ENCODE peak calls at places on chromosomes 2 and 18, in six cellular contexts. Q is tibial artery; K is left ventricle myocardium inferior; S is CD8-positive, alpha-beta T cell; R is CD4-positive, CD25-positive, alpha-beta regulatory T cell; U is body of pancreas. V is an unnamed sample. For H3K9me3, the result is how much of the 10 kb centered on the place peaks cover.

GRCh38 chr2:10355471-10356458 is 53.1 kb downstream of the HPCAL1 start:
- DNase-seq in U (peak), S (no peak), R (no peak), Q (no peak), K (no peak), V (no peak)

GRCh38 chr18:77857926-77858325 is 608.3 kb downstream of the GALR1 start:
- DNase-seq in U (no peak), S (no peak), K (no peak), R (no peak), Q (no peak), V (no peak)

GRCh38 chr2:216551669-216552068 is 53.0 kb downstream of the RPL37A start:
- DNase-seq in K (no peak), U (no peak), Q (no peak), S (no peak), R (no peak), V (no peak)

GRCh38 chr2:8154270-8154669 is 527.6 kb upstream of the ID2 start:
- DNase-seq in R (no peak), S (no peak), K (no peak), Q (no peak), U (no peak), V (no peak)

GRCh38 chr2:183597841-183598240 is 473.6 kb downstream of the NUP35 start:
- DNase-seq in S (no peak), R (no peak), U (no peak), K (no peak), Q (no peak), V (no peak)

GRCh38 chr2:118221952-118222594 is 133.8 kb downstream of the INSIG2 start:
- DNase-seq in K (no peak), S (no peak), U (peak), R (peak), Q (peak), V (peak)

GRCh38 chr2:39665811-39666488 is at the start of gene TMEM178A:
- DNase-seq in R (no peak), S (no peak), Q (no peak), K (peak), U (peak), V (no peak)

GRCh38 chr2:28639092-28639691 is 112.4 kb upstream of the PPP1CB start:
- DNase-seq in U (no peak), R (no peak), Q (no peak), S (no peak), K (no peak), V (no peak)

GRCh38 chr2:201093573-201093972 is 21.8 kb downstream of the NDUFB3 start:
- DNase-seq in R (no peak), Q (no peak), U (no peak), S (no peak), K (no peak), V (no peak)

GRCh38 chr2:30655660-30656059 is 151.6 kb downstream of the CAPN13 start:
- DNase-seq in R (no peak), U (no peak), K (no peak), S (no peak), Q (no peak), V (no peak)

GRCh38 chr2:213152065-213152794 is 818 bp upstream of the IKZF2 start:
- DNase-seq in U (peak), Q (peak), R (no peak), K (peak), S (no peak), V (no peak)

GRCh38 chr2:11647834-11648600 is 22.0 kb downstream of the NTSR2 start:
- DNase-seq in K (no peak), Q (no peak), U (no peak), S (no peak), R (no peak), V (no peak)

DNA sequence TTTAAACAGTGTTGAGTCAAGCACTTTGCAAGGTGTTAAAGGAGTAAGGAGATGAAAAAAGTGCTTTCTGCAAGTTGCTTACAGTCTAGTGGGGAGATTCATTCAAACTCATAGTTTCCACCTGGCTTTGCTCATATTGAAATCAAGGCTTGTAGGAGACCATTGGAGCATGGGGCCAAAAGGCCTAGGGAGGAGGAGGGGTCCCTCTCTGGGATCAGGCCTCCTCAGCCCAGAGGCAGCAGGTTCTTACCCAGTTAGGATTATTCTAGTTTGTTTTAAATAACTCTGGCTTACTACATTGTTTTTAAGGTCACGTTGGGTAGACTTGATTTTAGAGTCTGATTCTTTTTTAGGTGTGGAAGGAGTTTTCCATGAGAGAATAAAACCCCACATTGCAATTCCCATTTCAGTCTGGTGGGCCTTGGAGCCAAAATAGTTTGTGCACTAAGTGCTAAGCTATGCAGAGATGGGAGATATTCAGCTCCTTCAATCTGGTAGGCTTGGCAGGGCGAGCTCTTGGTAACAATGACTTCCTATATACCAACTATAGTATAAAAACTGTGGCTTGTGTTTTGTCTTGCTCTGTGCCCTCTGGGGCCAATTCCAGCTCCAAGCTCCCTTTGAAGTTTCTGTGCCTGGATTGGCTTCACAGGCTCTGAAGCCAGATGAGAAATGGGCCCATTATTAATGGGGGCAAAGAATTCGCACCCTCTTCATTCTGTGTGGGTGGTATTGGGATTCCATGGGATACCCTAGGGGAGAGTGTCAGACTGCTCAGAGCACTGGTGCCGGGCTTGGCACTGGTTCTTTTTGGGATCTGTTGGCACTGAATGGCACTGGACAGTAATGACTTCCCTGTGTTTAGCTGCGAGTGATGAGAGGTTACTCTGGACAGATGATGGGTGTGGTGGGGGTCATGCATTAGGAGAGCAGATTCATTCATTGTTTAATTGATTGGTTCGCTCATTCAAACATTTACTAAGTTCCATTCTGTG is 301.1 kb downstream of the MYCN start:
- DNase-seq in S (peak), R (no peak), U (no peak), K (no peak), Q (no peak), V (no peak)
- H3K9me3 ChIP-seq in S (under half), R (under half), U (under half), K (under half), Q (under half), V (under half)

DNA sequence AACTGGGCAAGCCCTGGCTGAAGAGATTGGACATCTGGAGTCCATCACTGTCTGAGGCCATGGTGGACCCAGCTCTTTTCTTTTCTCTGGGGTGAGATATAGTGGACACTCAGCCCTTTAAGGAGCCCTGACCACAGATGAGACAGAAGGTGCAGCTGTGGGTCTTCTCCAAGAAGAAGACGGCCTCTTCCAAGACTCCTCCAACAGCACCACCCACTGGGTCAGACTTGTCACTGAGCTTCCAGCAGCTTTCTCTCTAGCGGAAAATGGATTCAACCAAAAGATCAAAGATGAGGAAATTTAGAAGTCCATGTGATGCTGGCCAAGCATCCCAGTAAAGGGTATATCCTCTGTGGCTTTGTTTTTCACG is 27.3 kb downstream of the TWIST2 start:
- DNase-seq in S (no peak), U (no peak), Q (peak), R (no peak), K (no peak), V (no peak)
- H3K9me3 ChIP-seq in S (under half), U (under half), Q (under half), R (under half), K (under half), V (under half)

DNA sequence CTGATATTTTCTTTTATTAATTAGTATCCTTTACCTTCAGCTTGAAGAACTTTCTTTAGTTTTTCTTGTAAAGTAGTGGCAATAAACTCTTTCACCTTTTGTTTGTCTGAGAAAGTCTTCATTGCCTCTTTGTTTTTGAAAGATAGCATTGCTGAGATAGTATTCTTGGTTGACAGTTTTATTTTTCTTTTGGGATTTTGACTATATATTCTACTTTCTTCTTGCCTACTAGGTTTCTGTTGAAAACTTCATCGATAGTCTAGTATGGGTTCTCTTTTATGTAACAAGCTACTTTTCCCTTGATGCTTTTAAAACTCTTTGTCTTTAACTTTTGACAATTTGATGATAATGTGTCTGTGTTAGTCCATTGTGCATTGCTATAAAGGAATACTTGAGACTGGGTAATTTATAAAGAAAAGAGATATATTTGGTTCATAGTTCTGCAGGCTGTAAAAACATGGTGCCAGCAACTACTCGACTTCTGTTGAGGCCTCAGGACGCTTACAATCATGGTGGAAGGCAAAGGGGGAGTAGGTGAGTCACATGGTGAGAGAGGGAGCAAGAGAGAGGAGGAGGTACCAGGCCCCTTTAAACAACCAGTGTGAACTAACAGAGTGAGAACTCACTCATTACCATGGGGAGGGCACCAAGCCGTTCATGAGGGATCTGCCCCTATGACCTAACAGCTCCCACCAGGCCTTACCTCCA is 12.0 kb downstream of the CCDC150 start:
- DNase-seq in K (no peak), S (no peak), Q (no peak), R (no peak), U (no peak), V (no peak)
- H3K9me3 ChIP-seq in K (half or more), S (under half), Q (under half), R (under half), U (under half), V (under half)

GRCh38 chr18:57715073-57715472 is 88.0 kb downstream of the ATP8B1 start:
- DNase-seq in Q (no peak), R (no peak), U (no peak), K (no peak), S (no peak), V (no peak)
- H3K9me3 ChIP-seq in Q (under half), R (under half), U (under half), K (under half), S (under half), V (under half)

GRCh38 chr18:71075147-71075546 is 786.3 kb downstream of the SOCS6 start:
- DNase-seq in U (no peak), Q (no peak), K (no peak), R (no peak), S (no peak), V (no peak)
- H3K9me3 ChIP-seq in U (under half), Q (under half), K (under half), R (under half), S (under half), V (under half)